ENCODE peak calls at places on chromosomes 16 and 17, in six cellular contexts. One of them, this sample, is unnamed.

GRCh38 chr16:19853973-19854876 is 30.4 kb downstream of the GPRC5B start:
- DNase-seq in GM23248: no peak
- DNase-seq in CD8-positive, alpha-beta T cell: no peak
- DNase-seq in astrocyte: no peak
- DNase-seq in psoas muscle: no peak
- DNase-seq in heart right ventricle: no peak
- DNase-seq in this sample: no peak

GRCh38 chr16:82993874-82994375 is 367.2 kb downstream of the CDH13 start:
- DNase-seq in GM23248: no peak
- DNase-seq in psoas muscle: no peak
- DNase-seq in CD8-positive, alpha-beta T cell: no peak
- DNase-seq in astrocyte: no peak
- DNase-seq in heart right ventricle: no peak
- DNase-seq in this sample: no peak

GRCh38 chr17:13755851-13756250 is 154.1 kb upstream of the HS3ST3A1 start:
- DNase-seq in psoas muscle: no peak
- DNase-seq in CD8-positive, alpha-beta T cell: no peak
- DNase-seq in GM23248: no peak
- DNase-seq in heart right ventricle: no peak
- DNase-seq in astrocyte: no peak
- DNase-seq in this sample: no peak

GRCh38 chr17:29242790-29243189 is 3.9 kb upstream of the CRYBA1 start:
- DNase-seq in psoas muscle: no peak
- DNase-seq in CD8-positive, alpha-beta T cell: no peak
- DNase-seq in heart right ventricle: no peak
- DNase-seq in GM23248: no peak
- DNase-seq in astrocyte: no peak
- DNase-seq in this sample: no peak

GRCh38 chr17:40559016-40559853 is 6.0 kb downstream of the CCR7 start:
- DNase-seq in CD8-positive, alpha-beta T cell: no peak
- DNase-seq in astrocyte: no peak
- DNase-seq in psoas muscle: no peak
- DNase-seq in heart right ventricle: no peak
- DNase-seq in GM23248: peak; percentile 23
- DNase-seq in this sample: no peak

GRCh38 chr17:50363217-50364060 is 9.5 kb downstream of the MRPL27 start:
- DNase-seq in CD8-positive, alpha-beta T cell: no peak
- DNase-seq in heart right ventricle: no peak
- DNase-seq in GM23248: peak; percentile 38
- DNase-seq in astrocyte: peak; percentile 40
- DNase-seq in psoas muscle: no peak
- DNase-seq in this sample: peak; percentile 55

GRCh38 chr17:48753794-48754499 is 25.4 kb upstream of the HOXB13 start:
- DNase-seq in heart right ventricle: no peak
- DNase-seq in GM23248: peak; percentile 36
- DNase-seq in astrocyte: no peak
- DNase-seq in CD8-positive, alpha-beta T cell: no peak
- DNase-seq in psoas muscle: no peak
- DNase-seq in this sample: no peak

GRCh38 chr16:57115504-57116182 is 23.3 kb downstream of the CPNE2 start:
- DNase-seq in psoas muscle: peak; percentile 57
- DNase-seq in astrocyte: peak; percentile 39
- DNase-seq in GM23248: no peak
- DNase-seq in CD8-positive, alpha-beta T cell: no peak
- DNase-seq in heart right ventricle: peak; percentile 80
- DNase-seq in this sample: no peak

GRCh38 chr16:67449328-67449727 is 18.4 kb downstream of the HSD11B2 start:
- DNase-seq in heart right ventricle: peak; percentile 71
- DNase-seq in astrocyte: no peak
- DNase-seq in psoas muscle: peak; percentile 69
- DNase-seq in CD8-positive, alpha-beta T cell: no peak
- DNase-seq in GM23248: no peak
- DNase-seq in this sample: no peak

GRCh38 chr16:68227850-68228553 is 7.9 kb downstream of the ESRP2 start:
- DNase-seq in psoas muscle: peak; percentile 63
- DNase-seq in astrocyte: no peak
- DNase-seq in heart right ventricle: no peak
- DNase-seq in CD8-positive, alpha-beta T cell: no peak
- DNase-seq in GM23248: no peak
- DNase-seq in this sample: no peak

GRCh38 chr16:77408607-77409006 is 26.2 kb downstream of the ADAMTS18 start:
- DNase-seq in psoas muscle: no peak
- DNase-seq in GM23248: no peak
- DNase-seq in CD8-positive, alpha-beta T cell: no peak
- DNase-seq in astrocyte: no peak
- DNase-seq in heart right ventricle: no peak
- DNase-seq in this sample: no peak

GRCh38 chr16:11345040-11345862 is at the start of gene RMI2:
- DNase-seq in GM23248: peak; percentile 99
- DNase-seq in psoas muscle: peak; percentile 96
- DNase-seq in CD8-positive, alpha-beta T cell: peak; percentile 96
- DNase-seq in astrocyte: peak; percentile 77
- DNase-seq in heart right ventricle: peak; percentile 97
- DNase-seq in this sample: peak; percentile 98

GRCh38 chr16:84281077-84281476 is 13.6 kb upstream of the WFDC1 start:
- DNase-seq in GM23248: no peak
- DNase-seq in astrocyte: peak; percentile 20
- DNase-seq in psoas muscle: no peak
- DNase-seq in CD8-positive, alpha-beta T cell: no peak
- DNase-seq in heart right ventricle: no peak
- DNase-seq in this sample: no peak

GRCh38 chr17:39822051-39822450 is 42.1 kb downstream of the IKZF3 start:
- DNase-seq in CD8-positive, alpha-beta T cell: no peak
- DNase-seq in psoas muscle: no peak
- DNase-seq in heart right ventricle: no peak
- DNase-seq in GM23248: no peak
- DNase-seq in astrocyte: no peak
- DNase-seq in this sample: no peak

DNA sequence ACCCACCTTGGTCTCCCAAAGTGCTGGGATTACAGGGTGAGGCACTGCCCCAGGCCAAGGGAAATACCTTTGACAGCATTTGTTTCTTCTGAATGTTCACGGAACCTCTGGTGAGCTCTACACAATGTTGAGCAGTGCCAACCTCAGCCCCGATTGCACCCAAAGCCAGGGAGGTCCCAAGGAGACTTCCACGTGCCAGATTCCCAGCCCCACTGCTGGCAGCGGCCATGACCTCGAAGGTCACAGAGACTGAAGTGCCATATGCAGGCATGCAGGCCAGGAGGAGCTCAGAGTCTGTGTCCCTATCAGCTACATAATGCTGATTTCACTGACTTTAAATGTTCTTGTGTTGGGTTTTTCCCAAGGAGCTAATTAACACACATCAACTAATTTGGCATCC is 226.4 kb upstream of the FOXF1 start:
- DNase-seq in heart right ventricle: no peak
- DNase-seq in CD8-positive, alpha-beta T cell: no peak
- DNase-seq in astrocyte: no peak
- DNase-seq in GM23248: no peak
- DNase-seq in psoas muscle: no peak
- DNase-seq in this sample: no peak
- H3K27me3 ChIP-seq in heart right ventricle: peaks cover 63% of the 10 kb centered on the region
- H3K27me3 ChIP-seq in CD8-positive, alpha-beta T cell: no peaks in the 10 kb centered on the region
- H3K27me3 ChIP-seq in astrocyte: peaks cover 58% of the 10 kb centered on the region
- H3K27me3 ChIP-seq in GM23248: peaks cover 80% of the 10 kb centered on the region
- H3K27me3 ChIP-seq in psoas muscle: no peaks in the 10 kb centered on the region
- H3K27me3 ChIP-seq in this sample: no peaks in the 10 kb centered on the region

DNA sequence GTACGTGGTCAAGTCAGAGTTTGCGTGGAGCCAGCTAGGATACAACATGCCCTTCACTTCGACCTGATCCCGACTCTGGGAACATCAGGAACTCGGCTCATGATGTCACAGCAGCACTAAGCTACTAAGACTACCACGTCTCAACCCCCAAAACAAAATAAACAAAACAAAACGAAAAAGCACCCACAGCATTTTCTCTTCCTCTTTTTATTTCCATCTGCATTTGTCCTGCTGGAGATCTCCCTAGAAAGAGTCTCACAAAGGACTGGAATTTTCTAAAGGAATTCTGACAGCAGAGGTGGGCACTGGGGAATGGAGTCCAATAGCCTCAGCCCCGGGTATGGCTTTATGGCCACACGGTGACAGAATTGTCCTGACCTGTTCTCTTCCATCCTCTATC is 196.6 kb downstream of the SALL1 start:
- DNase-seq in astrocyte: no peak
- DNase-seq in CD8-positive, alpha-beta T cell: no peak
- DNase-seq in psoas muscle: no peak
- DNase-seq in GM23248: no peak
- DNase-seq in heart right ventricle: no peak
- DNase-seq in this sample: no peak
- H3K27ac ChIP-seq in astrocyte: no peak overlapping the region
- H3K27ac ChIP-seq in CD8-positive, alpha-beta T cell: no peak overlapping the region
- H3K27ac ChIP-seq in psoas muscle: no peak overlapping the region
- H3K27ac ChIP-seq in GM23248: no peak overlapping the region
- H3K27ac ChIP-seq in heart right ventricle: no peak overlapping the region
- H3K27ac ChIP-seq in this sample: no peak overlapping the region

DNA sequence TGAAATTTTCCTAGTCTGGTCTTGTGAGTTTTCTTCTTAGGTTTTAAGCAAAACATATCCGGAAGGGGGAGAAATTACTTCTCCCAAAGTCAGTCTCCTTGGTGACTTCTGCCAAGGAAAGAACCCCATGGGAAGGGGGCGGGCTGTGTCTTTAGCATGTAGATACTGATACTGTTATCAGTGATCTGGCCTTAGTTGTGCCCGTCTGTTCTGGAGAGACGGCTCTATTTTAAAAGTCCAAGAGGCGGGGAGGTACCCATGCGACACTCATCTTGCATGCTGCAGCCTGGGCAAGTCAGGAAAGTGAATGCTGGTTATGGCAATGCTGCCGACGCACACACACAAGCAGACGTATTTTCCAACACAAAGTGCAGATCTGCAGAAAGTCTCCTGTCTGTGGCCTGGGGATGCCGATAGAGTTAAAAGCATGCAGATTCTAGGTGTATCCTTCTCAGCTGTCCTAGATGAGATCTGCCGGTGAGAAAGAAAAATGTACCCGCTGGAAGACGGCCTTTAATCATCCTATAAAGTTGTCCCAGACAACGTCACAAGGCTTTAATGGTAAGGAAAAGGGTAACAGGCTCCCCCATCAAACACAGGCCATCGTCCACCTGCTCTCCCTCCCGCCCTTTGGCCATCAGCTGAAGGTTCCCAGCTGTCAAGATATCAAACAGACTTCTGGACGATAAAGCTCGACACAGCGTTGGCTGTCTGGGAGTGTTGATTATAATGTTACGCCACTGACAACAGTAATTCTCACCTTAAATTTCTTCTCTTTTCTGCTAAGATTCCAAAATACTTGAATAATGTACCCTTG is 9.0 kb downstream of the RBFOX3 start:
- DNase-seq in psoas muscle: no peak
- DNase-seq in CD8-positive, alpha-beta T cell: peak; percentile 2
- DNase-seq in astrocyte: no peak
- DNase-seq in GM23248: no peak
- DNase-seq in heart right ventricle: no peak
- DNase-seq in this sample: no peak
- H3K27me3 ChIP-seq in psoas muscle: no peaks in the 10 kb centered on the region
- H3K27me3 ChIP-seq in CD8-positive, alpha-beta T cell: peaks cover 4% of the 10 kb centered on the region
- H3K27me3 ChIP-seq in astrocyte: peaks cover 11% of the 10 kb centered on the region
- H3K27me3 ChIP-seq in GM23248: peaks cover 29% of the 10 kb centered on the region
- H3K27me3 ChIP-seq in heart right ventricle: peaks cover 99% of the 10 kb centered on the region
- H3K27me3 ChIP-seq in this sample: peaks cover 97% of the 10 kb centered on the region

DNA sequence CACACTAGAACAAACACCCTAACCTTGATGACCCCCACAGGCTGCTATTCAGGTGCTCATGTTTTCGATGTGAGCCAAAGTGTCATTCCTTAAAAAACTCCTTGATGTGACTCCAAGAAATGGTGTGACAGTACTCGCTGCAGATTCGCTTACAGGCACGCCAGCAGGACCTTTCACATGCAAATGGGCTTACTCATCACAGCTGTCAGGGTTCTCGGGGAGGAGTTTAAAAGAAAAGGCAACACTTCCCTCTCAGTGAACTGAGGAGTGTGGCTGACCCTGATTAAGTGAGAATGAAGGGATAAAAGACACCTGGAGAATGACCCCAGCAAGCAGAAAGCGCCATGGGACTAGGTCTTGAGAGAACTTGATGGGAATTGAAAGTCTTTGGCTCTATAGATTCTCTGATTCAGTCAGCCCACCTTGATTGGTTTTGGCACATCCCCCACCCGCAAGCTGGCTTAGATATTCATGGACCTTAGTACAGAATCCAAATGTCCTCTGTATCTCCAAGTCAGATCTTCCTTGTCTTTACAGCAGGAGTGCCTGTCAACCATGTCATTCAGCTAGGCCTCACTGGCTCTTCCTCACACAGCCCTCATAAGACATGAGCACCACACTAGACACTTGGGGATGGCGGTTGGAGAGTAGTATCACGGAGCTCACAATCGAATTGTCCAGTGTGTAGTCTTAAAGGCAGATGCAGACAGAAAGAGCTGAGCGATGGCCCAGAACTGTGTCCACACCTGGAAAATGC is 82.6 kb downstream of the HIC1 start:
- DNase-seq in heart right ventricle: no peak
- DNase-seq in psoas muscle: peak; percentile 25
- DNase-seq in CD8-positive, alpha-beta T cell: no peak
- DNase-seq in GM23248: peak; percentile 89
- DNase-seq in astrocyte: peak; percentile 89
- DNase-seq in this sample: peak; percentile 77
- H3K27ac ChIP-seq in heart right ventricle: no peak overlapping the region
- H3K27ac ChIP-seq in psoas muscle: peak overlapping the region; percentile 68
- H3K27ac ChIP-seq in CD8-positive, alpha-beta T cell: no peak overlapping the region
- H3K27ac ChIP-seq in GM23248: peak overlapping the region; percentile 40
- H3K27ac ChIP-seq in astrocyte: peak overlapping the region; percentile 79
- H3K27ac ChIP-seq in this sample: peak overlapping the region; percentile 74